ENCODE peak calls at places on chromosomes 4 and X, in five cellular contexts. B, Z, P, L and R are unnamed samples.

GRCh38 chr4:139950568-139950967 is 203.4 kb downstream of the MAML3 start:
- DNase-seq in B (peak; percentile 27), Z (peak; percentile 75), P (peak; percentile 62), L (peak; percentile 94), R (no peak)

GRCh38 chr4:134533068-134533467 is 331.5 kb upstream of the PABPC4L start:
- DNase-seq in B (no peak), Z (no peak), P (no peak), L (peak; percentile 16), R (no peak)

GRCh38 chrX:15749642-15750610 is 11.9 kb downstream of the CA5B start:
- DNase-seq in B (peak; percentile 27), Z (peak; percentile 41), P (no peak), L (no peak), R (no peak)

GRCh38 chrX:150569155-150569477 is 695 bp downstream of the MTM1 start:
- DNase-seq in B (no peak), Z (peak; percentile 56), P (peak; percentile 4), L (peak; percentile 70), R (no peak)

GRCh38 chrX:32673193-32673592 is 538.2 kb downstream of the DMD start:
- DNase-seq in B (no peak), Z (peak; percentile 9), P (peak; percentile 9), L (peak; percentile 63), R (no peak)

GRCh38 chr4:7280906-7281305 is 88.6 kb downstream of the SORCS2 start:
- DNase-seq in B (peak; percentile 65), Z (peak; percentile 6), P (no peak), L (no peak), R (peak; percentile 45)

GRCh38 chr4:4694296-4694772 is 152.5 kb upstream of the STX18 start:
- DNase-seq in B (peak; percentile 68), Z (no peak), P (peak; percentile 15), L (no peak), R (no peak)

GRCh38 chr4:54213812-54214211 is 15.3 kb upstream of the PDGFRA start:
- DNase-seq in B (peak; percentile 24), Z (no peak), P (peak; percentile 23), L (peak; percentile 43), R (no peak)

GRCh38 chrX:7372843-7373525 is 225.0 kb upstream of the PUDP start:
- DNase-seq in B (peak; percentile 22), Z (peak; percentile 46), P (peak; percentile 76), L (no peak), R (peak; percentile 41)

GRCh38 chrX:151724563-151725337 is 8.9 kb downstream of the FATE1 start:
- DNase-seq in B (no peak), Z (no peak), P (no peak), L (no peak), R (no peak)

GRCh38 chrX:11137543-11138139 is 26.5 kb downstream of the HCCS start:
- DNase-seq in B (peak; percentile 11), Z (peak; percentile 49), P (peak; percentile 3), L (peak; percentile 68), R (no peak)

GRCh38 chrX:69538321-69538876 is 34.3 kb downstream of the NALF2 start:
- DNase-seq in B (peak; percentile 86), Z (peak; percentile 31), P (peak; percentile 32), L (peak; percentile 60), R (peak; percentile 5)

GRCh38 chr4:85776091-85776490 is 301.1 kb downstream of the ARHGAP24 start:
- DNase-seq in B (no peak), Z (peak; percentile 80), P (no peak), L (no peak), R (no peak)

GRCh38 chr4:186621959-186622553 is 66.7 kb upstream of the MTNR1A start:
- DNase-seq in B (peak; percentile 85), Z (peak; percentile 96), P (peak; percentile 80), L (no peak), R (peak; percentile 93)

GRCh38 chrX:71222929-71223328 is at the start of gene GJB1:
- DNase-seq in B (no peak), Z (no peak), P (no peak), L (no peak), R (no peak)

GRCh38 chrX:15838017-15838416 is 16.6 kb downstream of the AP1S2 start:
- DNase-seq in B (peak; percentile 4), Z (no peak), P (no peak), L (peak; percentile 15), R (no peak)

GRCh38 chrX:10079155-10079711 is 77.5 kb upstream of the CLCN4 start:
- DNase-seq in B (no peak), Z (peak; percentile 27), P (no peak), L (no peak), R (no peak)

GRCh38 chrX:44705817-44706551 is 137.8 kb upstream of the DUSP21 start:
- DNase-seq in B (no peak), Z (no peak), P (peak; percentile 0), L (no peak), R (peak; percentile 59)

GRCh38 chr4:14110407-14110806 is 482.9 kb upstream of the BOD1L1 start:
- DNase-seq in B (peak; percentile 57), Z (peak; percentile 90), P (peak; percentile 63), L (no peak), R (peak; percentile 69)

GRCh38 chr4:17544831-17545234 is 29.9 kb downstream of the CLRN2 start:
- DNase-seq in B (no peak), Z (no peak), P (no peak), L (no peak), R (no peak)

GRCh38 chr4:39698424-39699009 is 581 bp downstream of the UBE2K start:
- DNase-seq in B (peak; percentile 37), Z (peak; percentile 29), P (peak; percentile 51), L (peak; percentile 74), R (no peak)

GRCh38 chr4:4871267-4872147 is 12.0 kb downstream of the MSX1 start:
- DNase-seq in B (peak; percentile 55), Z (no peak), P (no peak), L (no peak), R (no peak)

GRCh38 chr4:83219344-83219990 is 65.1 kb downstream of the COQ2 start:
- DNase-seq in B (peak; percentile 70), Z (no peak), P (no peak), L (no peak), R (no peak)